ENCODE peak calls at places on chromosomes 11 and 22, in four cellular contexts. One of them, this sample, is unnamed.

GRCh38 chr22:42343551-42344081 is 73.2 kb upstream of the TCF20 start:
- DNase-seq in K562: peak
- DNase-seq in GM12878: no peak
- DNase-seq in GM12891: peak
- DNase-seq in this sample: no peak

GRCh38 chr11:5380740-5381342 is 2.8 kb upstream of the OR51M1 start:
- DNase-seq in K562: peak
- DNase-seq in GM12878: no peak
- DNase-seq in GM12891: peak
- DNase-seq in this sample: no peak

GRCh38 chr11:58513747-58514367 is 6.0 kb upstream of the OR5B21 start:
- DNase-seq in K562: peak
- DNase-seq in GM12878: no peak
- DNase-seq in GM12891: no peak
- DNase-seq in this sample: no peak

GRCh38 chr11:19738124-19738523 is 25.5 kb downstream of the NAV2 start:
- DNase-seq in K562: no peak
- DNase-seq in GM12878: no peak
- DNase-seq in GM12891: no peak
- DNase-seq in this sample: no peak

GRCh38 chr11:72191961-72192381 is at the start of gene FOLR1:
- DNase-seq in K562: peak
- DNase-seq in GM12878: no peak
- DNase-seq in GM12891: no peak
- DNase-seq in this sample: no peak

GRCh38 chr11:69301033-69301490 is 7.1 kb downstream of the MYEOV start:
- DNase-seq in K562: no peak
- DNase-seq in GM12878: no peak
- DNase-seq in GM12891: no peak
- DNase-seq in this sample: no peak

GRCh38 chr11:96465537-96465936 is 75.7 kb downstream of the JRKL start:
- DNase-seq in K562: no peak
- DNase-seq in GM12878: no peak
- DNase-seq in GM12891: no peak
- DNase-seq in this sample: no peak

GRCh38 chr11:116234989-116235567 is 537.7 kb downstream of the BUD13 start:
- DNase-seq in K562: no peak
- DNase-seq in GM12878: no peak
- DNase-seq in GM12891: no peak
- DNase-seq in this sample: no peak

GRCh38 chr22:41532908-41533825 is 11.1 kb downstream of the POLR3H start:
- DNase-seq in K562: peak
- DNase-seq in GM12878: no peak
- DNase-seq in GM12891: peak
- DNase-seq in this sample: peak

GRCh38 chr11:128399186-128399585 is 188.2 kb downstream of the ETS1 start:
- DNase-seq in K562: no peak
- DNase-seq in GM12878: peak
- DNase-seq in GM12891: no peak
- DNase-seq in this sample: no peak

GRCh38 chr11:102761646-102762238 is 18.7 kb downstream of the MMP10 start:
- DNase-seq in K562: no peak
- DNase-seq in GM12878: no peak
- DNase-seq in GM12891: no peak
- DNase-seq in this sample: no peak

GRCh38 chr11:109914038-109914437 is 179.2 kb upstream of the ZC3H12C start:
- DNase-seq in K562: no peak
- DNase-seq in GM12878: no peak
- DNase-seq in GM12891: no peak
- DNase-seq in this sample: no peak

GRCh38 chr11:12008790-12009616 is 577 bp upstream of the DKK3 start:
- DNase-seq in K562: peak
- DNase-seq in GM12878: no peak
- DNase-seq in GM12891: no peak
- DNase-seq in this sample: no peak

GRCh38 chr11:45538939-45539338 is 126.5 kb downstream of the CHST1 start:
- DNase-seq in K562: no peak
- DNase-seq in GM12878: no peak
- DNase-seq in GM12891: no peak
- DNase-seq in this sample: no peak

GRCh38 chr11:121249039-121249663 is 43.4 kb upstream of the SC5D start:
- DNase-seq in K562: peak
- DNase-seq in GM12878: no peak
- DNase-seq in GM12891: peak
- DNase-seq in this sample: peak

GRCh38 chr22:42069801-42070516 is 653 bp downstream of the NAGA start:
- DNase-seq in K562: no peak
- DNase-seq in GM12878: no peak
- DNase-seq in GM12891: peak
- DNase-seq in this sample: peak

GRCh38 chr11:118872403-118872821 is 11.3 kb upstream of the CXCR5 start:
- DNase-seq in K562: no peak
- DNase-seq in GM12878: no peak
- DNase-seq in GM12891: no peak
- DNase-seq in this sample: peak

GRCh38 chr11:63862923-63863322 is 24.0 kb downstream of the MARK2 start:
- DNase-seq in K562: no peak
- DNase-seq in GM12878: no peak
- DNase-seq in GM12891: no peak
- DNase-seq in this sample: no peak

GRCh38 chr11:79258606-79259005 is 182.2 kb downstream of the TENM4 start:
- DNase-seq in K562: no peak
- DNase-seq in GM12878: no peak
- DNase-seq in GM12891: no peak
- DNase-seq in this sample: no peak

DNA sequence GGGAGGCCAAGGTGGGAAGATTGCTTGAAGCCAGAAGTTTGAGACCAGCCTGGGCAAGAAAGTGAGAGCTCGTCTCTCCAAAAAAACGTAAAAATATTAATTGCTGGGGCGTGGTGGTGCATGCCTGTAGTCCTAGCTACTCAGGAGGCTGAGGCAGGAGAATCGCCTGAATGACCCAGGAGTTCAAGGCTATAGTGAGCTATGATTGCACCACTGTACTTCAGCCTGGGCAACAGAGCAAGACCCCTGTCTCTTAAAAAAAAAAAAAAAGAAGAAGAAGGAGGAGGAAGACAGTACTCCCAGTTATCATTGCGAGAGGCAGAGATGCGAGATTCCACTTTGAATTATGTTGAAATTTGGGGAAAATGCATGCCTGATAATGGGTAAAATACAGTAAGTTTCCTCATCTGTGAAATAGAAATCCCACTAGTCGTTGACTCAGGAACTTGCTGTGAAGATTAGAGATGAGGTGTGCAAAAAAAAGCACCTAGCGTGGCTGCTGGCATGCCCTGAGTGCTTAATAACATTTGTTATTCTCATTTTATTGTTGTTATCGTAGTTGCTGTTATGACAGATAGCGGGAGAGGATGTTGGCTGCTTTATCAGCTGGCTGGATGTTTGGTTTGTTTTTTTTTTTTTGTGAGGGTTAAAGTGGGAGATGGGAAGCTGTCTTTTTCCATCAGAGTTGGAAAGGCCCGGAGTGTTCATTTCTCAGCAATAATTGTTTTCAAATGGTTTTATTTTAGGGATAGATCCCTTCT is 33.5 kb downstream of the BCR start:
- DNase-seq in K562: peak
- DNase-seq in GM12878: no peak
- DNase-seq in GM12891: no peak
- DNase-seq in this sample: no peak
- TF ChIP-seq POLR2A in K562: no peak
- TF ChIP-seq POLR2A in GM12878: no peak
- TF ChIP-seq POLR2A in GM12891: no peak
- TF ChIP-seq POLR2A in this sample: no peak

GRCh38 chr22:40019681-40020080 is 24.9 kb downstream of the FAM83F start:
- DNase-seq in K562: no peak
- DNase-seq in GM12878: no peak
- DNase-seq in GM12891: no peak
- DNase-seq in this sample: no peak

GRCh38 chr22:40023226-40023925 is 28.6 kb downstream of the FAM83F start:
- DNase-seq in K562: no peak
- DNase-seq in GM12878: no peak
- DNase-seq in GM12891: no peak
- DNase-seq in this sample: no peak

GRCh38 chr22:40022536-40023225 is 27.9 kb downstream of the FAM83F start:
- DNase-seq in K562: no peak
- DNase-seq in GM12878: no peak
- DNase-seq in GM12891: no peak
- DNase-seq in this sample: no peak

GRCh38 chr22:40020956-40021355 is 26.2 kb downstream of the FAM83F start:
- DNase-seq in K562: no peak
- DNase-seq in GM12878: no peak
- DNase-seq in GM12891: no peak
- DNase-seq in this sample: no peak

DNA sequence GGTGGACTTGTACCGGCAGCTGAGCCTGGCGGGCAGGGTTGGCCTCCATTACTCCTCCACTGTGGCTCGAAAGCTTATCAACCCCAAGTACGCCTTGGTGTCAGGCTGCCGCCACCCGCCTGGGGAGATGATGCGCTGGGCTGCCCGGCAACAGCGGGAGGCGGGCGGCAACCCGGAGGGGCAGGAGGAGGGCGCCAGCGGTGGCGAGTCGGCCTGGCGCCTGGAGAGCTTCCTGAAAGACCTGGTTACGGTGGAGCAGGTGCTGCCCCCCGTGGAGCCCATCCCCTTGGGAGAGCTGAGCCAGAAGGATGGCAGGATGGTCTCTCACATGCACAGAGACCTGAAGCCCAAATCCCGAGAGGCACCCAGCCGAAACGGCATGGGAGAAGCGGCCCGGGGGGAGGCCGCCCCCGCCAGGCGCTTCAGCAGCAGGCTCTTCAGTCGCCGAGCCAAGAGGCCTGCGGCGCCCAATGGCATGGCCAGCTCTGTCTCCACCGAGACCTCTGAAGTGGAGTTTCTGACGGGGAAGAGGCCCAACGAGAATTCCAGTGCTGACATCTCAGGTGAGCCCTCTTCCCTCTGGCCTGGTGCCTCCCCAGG is 26.7 kb downstream of the FAM83F start:
- DNase-seq in K562: no peak
- DNase-seq in GM12878: no peak
- DNase-seq in GM12891: no peak
- DNase-seq in this sample: no peak
- TF ChIP-seq TAF1 in K562: no peak
- TF ChIP-seq TAF1 in GM12878: no peak
- TF ChIP-seq TAF1 in GM12891: no peak
- TF ChIP-seq TAF1 in this sample: no peak

GRCh38 chr22:20237480-20238440 is 30.4 kb downstream of the RTN4R start:
- DNase-seq in K562: no peak
- DNase-seq in GM12878: no peak
- DNase-seq in GM12891: peak
- DNase-seq in this sample: no peak
- TF ChIP-seq POLR2AphosphoS5 in K562: no peak
- TF ChIP-seq POLR2AphosphoS5 in GM12878: no peak
- TF ChIP-seq POLR2AphosphoS5 in GM12891: no peak
- TF ChIP-seq POLR2AphosphoS5 in this sample: no peak

GRCh38 chr11:59616396-59616982 is 915 bp upstream of the OSBP start:
- DNase-seq in K562: peak
- DNase-seq in GM12878: no peak
- DNase-seq in GM12891: no peak
- DNase-seq in this sample: no peak
- TF ChIP-seq POLR2A in K562: peak
- TF ChIP-seq POLR2A in GM12878: peak
- TF ChIP-seq POLR2A in GM12891: peak
- TF ChIP-seq POLR2A in this sample: no peak

GRCh38 chr11:133810766-133811165 is 34.5 kb downstream of the SPATA19 start:
- DNase-seq in K562: no peak
- DNase-seq in GM12878: no peak
- DNase-seq in GM12891: no peak
- DNase-seq in this sample: no peak

GRCh38 chr11:133810179-133810550 is 35.1 kb downstream of the SPATA19 start:
- DNase-seq in K562: no peak
- DNase-seq in GM12878: no peak
- DNase-seq in GM12891: no peak
- DNase-seq in this sample: no peak

GRCh38 chr11:133814588-133814987 is 30.7 kb downstream of the SPATA19 start:
- DNase-seq in K562: no peak
- DNase-seq in GM12878: no peak
- DNase-seq in GM12891: no peak
- DNase-seq in this sample: no peak

GRCh38 chr11:133809525-133810178 is 35.7 kb downstream of the SPATA19 start:
- DNase-seq in K562: no peak
- DNase-seq in GM12878: no peak
- DNase-seq in GM12891: no peak
- DNase-seq in this sample: no peak

GRCh38 chr11:133811850-133812685 is 33.2 kb downstream of the SPATA19 start:
- DNase-seq in K562: no peak
- DNase-seq in GM12878: no peak
- DNase-seq in GM12891: no peak
- DNase-seq in this sample: no peak
- TF ChIP-seq TAF1 in K562: no peak
- TF ChIP-seq TAF1 in GM12878: no peak
- TF ChIP-seq TAF1 in GM12891: no peak
- TF ChIP-seq TAF1 in this sample: no peak

GRCh38 chr11:911031-911889 is 650 bp upstream of the CHID1 start:
- DNase-seq in K562: peak
- DNase-seq in GM12878: no peak
- DNase-seq in GM12891: no peak
- DNase-seq in this sample: no peak
- TF ChIP-seq POLR2AphosphoS5 in K562: peak
- TF ChIP-seq POLR2AphosphoS5 in GM12878: peak
- TF ChIP-seq POLR2AphosphoS5 in GM12891: peak
- TF ChIP-seq POLR2AphosphoS5 in this sample: no peak

DNA sequence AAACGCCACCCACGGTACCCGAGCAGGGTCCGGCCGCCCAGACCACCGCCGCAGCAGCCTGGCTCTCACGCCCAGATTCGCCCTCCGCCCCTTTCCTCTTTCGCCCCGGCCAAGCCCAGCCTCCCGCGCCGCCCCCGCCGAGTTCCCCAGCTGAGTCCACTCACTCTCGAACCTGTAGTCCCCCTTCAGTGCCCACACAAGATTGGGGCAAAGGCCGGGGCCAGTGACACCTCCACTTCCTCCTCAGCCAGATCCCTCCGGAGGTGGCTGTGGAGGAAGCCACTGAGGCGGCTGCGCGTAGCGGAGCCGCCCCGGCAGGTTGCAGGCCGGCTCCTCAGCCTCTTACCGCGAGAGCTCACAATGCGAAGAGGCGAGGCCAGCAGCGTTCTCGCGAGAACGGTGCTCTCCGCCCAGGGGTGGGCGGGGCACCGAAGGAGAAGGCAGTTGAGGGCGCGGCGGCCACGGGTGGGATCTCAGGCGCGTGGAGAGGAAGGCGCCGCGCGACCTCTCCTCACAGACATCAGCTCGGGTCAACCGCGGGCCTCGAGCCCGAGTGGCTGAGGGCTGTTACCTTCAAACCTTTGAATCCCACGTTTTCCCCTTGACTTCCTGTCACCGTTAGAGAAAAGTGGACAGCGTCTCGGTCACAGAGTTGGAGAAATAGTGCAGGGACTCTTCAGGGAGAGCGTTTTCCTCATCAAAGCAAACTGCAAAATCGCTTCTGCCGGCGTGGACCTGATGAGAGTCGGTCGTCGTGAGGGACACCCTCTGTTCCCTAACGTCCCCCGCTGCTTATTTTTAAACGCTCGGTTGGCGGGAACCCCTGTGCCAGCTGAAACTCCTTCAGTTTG is at the start of gene BTBD10:
- DNase-seq in K562: peak
- DNase-seq in GM12878: peak
- DNase-seq in GM12891: peak
- DNase-seq in this sample: peak
- TF ChIP-seq POLR2A in K562: peak
- TF ChIP-seq POLR2A in GM12878: peak
- TF ChIP-seq POLR2A in GM12891: peak
- TF ChIP-seq POLR2A in this sample: peak

This sample was measured in GM12892.